ENCODE peak calls at places on chromosomes 1 and 21, in six cellular contexts. One of them, this sample, is unnamed.

GRCh38 chr1:182430263-182431068 is 19.5 kb upstream of the RGSL1 start:
- DNase-seq in AML-193: peak; percentile 66
- DNase-seq in uterus: no peak
- DNase-seq in Calu3: no peak
- DNase-seq in MCF 10A: no peak
- DNase-seq in Right ventricle myocardium inferior: no peak
- DNase-seq in this sample: no peak

GRCh38 chr1:80217377-80217986 is 1211.0 kb upstream of the ADGRL4 start:
- DNase-seq in AML-193: no peak
- DNase-seq in uterus: no peak
- DNase-seq in Calu3: peak; percentile 27
- DNase-seq in MCF 10A: peak; percentile 80
- DNase-seq in Right ventricle myocardium inferior: no peak
- DNase-seq in this sample: peak; percentile 85

GRCh38 chr1:58608297-58608696 is 31.2 kb upstream of the TACSTD2 start:
- DNase-seq in AML-193: no peak
- DNase-seq in uterus: no peak
- DNase-seq in Calu3: no peak
- DNase-seq in MCF 10A: no peak
- DNase-seq in Right ventricle myocardium inferior: no peak
- DNase-seq in this sample: no peak

GRCh38 chr1:36653850-36654249 is 171.1 kb upstream of the CSF3R start:
- DNase-seq in AML-193: no peak
- DNase-seq in uterus: no peak
- DNase-seq in Calu3: no peak
- DNase-seq in MCF 10A: peak; percentile 57
- DNase-seq in Right ventricle myocardium inferior: no peak
- DNase-seq in this sample: peak; percentile 14

GRCh38 chr21:42476493-42477342 is 19.3 kb downstream of the RSPH1 start:
- DNase-seq in AML-193: no peak
- DNase-seq in uterus: no peak
- DNase-seq in Calu3: no peak
- DNase-seq in MCF 10A: no peak
- DNase-seq in Right ventricle myocardium inferior: no peak
- DNase-seq in this sample: no peak

GRCh38 chr1:25487628-25488027 is 55.8 kb upstream of the LDLRAP1 start:
- DNase-seq in AML-193: peak; percentile 10
- DNase-seq in uterus: no peak
- DNase-seq in Calu3: no peak
- DNase-seq in MCF 10A: no peak
- DNase-seq in Right ventricle myocardium inferior: no peak
- DNase-seq in this sample: no peak

GRCh38 chr1:8189931-8190483 is 127.9 kb upstream of the SLC45A1 start:
- DNase-seq in AML-193: no peak
- DNase-seq in uterus: no peak
- DNase-seq in Calu3: no peak
- DNase-seq in MCF 10A: peak; percentile 70
- DNase-seq in Right ventricle myocardium inferior: no peak
- DNase-seq in this sample: peak; percentile 74

GRCh38 chr1:206469933-206470691 is at the start of gene IKBKE:
- DNase-seq in AML-193: peak; percentile 91
- DNase-seq in uterus: peak; percentile 34
- DNase-seq in Calu3: peak; percentile 72
- DNase-seq in MCF 10A: peak; percentile 85
- DNase-seq in Right ventricle myocardium inferior: no peak
- DNase-seq in this sample: peak; percentile 78

GRCh38 chr1:39960461-39960958 is 5.6 kb downstream of the MFSD2A start:
- DNase-seq in AML-193: peak; percentile 78
- DNase-seq in uterus: no peak
- DNase-seq in Calu3: peak; percentile 10
- DNase-seq in MCF 10A: peak; percentile 84
- DNase-seq in Right ventricle myocardium inferior: peak; percentile 81
- DNase-seq in this sample: peak; percentile 99

GRCh38 chr21:41477641-41478318 is 30.2 kb downstream of the TMPRSS2 start:
- DNase-seq in AML-193: no peak
- DNase-seq in uterus: no peak
- DNase-seq in Calu3: no peak
- DNase-seq in MCF 10A: no peak
- DNase-seq in Right ventricle myocardium inferior: no peak
- DNase-seq in this sample: peak; percentile 34

GRCh38 chr1:198909973-198910372 is 271.1 kb downstream of the PTPRC start:
- DNase-seq in AML-193: no peak
- DNase-seq in uterus: no peak
- DNase-seq in Calu3: no peak
- DNase-seq in MCF 10A: no peak
- DNase-seq in Right ventricle myocardium inferior: no peak
- DNase-seq in this sample: no peak